ENCODE peak calls at places on chromosomes 12 and 14, in six cellular contexts. V is progenitor cell of endocrine pancreas; X is CD4-positive, alpha-beta T cell; D is nephron progenitor cell; M is CD8-positive, alpha-beta T cell; R is cardiac muscle cell. O is an unnamed sample.

GRCh38 chr12:119630223-119630781 is 36.7 kb downstream of the TMEM233 start:
- DNase-seq in V (no peak), X (no peak), D (no peak), M (no peak), R (no peak), O (no peak)

GRCh38 chr12:54616933-54617535 is 17.7 kb downstream of the LACRT start:
- DNase-seq in V (no peak), X (no peak), D (no peak), M (peak), R (no peak), O (no peak)

GRCh38 chr12:91877022-91877421 is 268.6 kb downstream of the BTG1 start:
- DNase-seq in V (no peak), X (peak), D (no peak), M (peak), R (no peak), O (no peak)

GRCh38 chr14:86935241-86935640 is 1057.7 kb downstream of the GALC start:
- DNase-seq in V (no peak), X (no peak), D (no peak), M (no peak), R (no peak), O (no peak)

GRCh38 chr12:103397536-103397935 is 98.2 kb downstream of the C12orf42 start:
- DNase-seq in V (no peak), X (no peak), D (no peak), M (no peak), R (no peak), O (no peak)

GRCh38 chr12:1927051-1927680 is 8.7 kb upstream of the CACNA2D4 start:
- DNase-seq in V (peak), X (no peak), D (no peak), M (peak), R (no peak), O (no peak)

GRCh38 chr12:122894173-122895121 is 1.5 kb downstream of the VPS37B start:
- DNase-seq in V (no peak), X (no peak), D (no peak), M (no peak), R (no peak), O (no peak)

GRCh38 chr12:2615665-2616387 is 178.9 kb upstream of the FKBP4 start:
- DNase-seq in V (no peak), X (no peak), D (no peak), M (no peak), R (peak), O (no peak)

GRCh38 chr12:107236824-107237467 is 143.6 kb upstream of the CRY1 start:
- DNase-seq in V (no peak), X (no peak), D (no peak), M (no peak), R (no peak), O (no peak)

GRCh38 chr12:76341436-76342030 is 6.7 kb downstream of the BBS10 start:
- DNase-seq in V (no peak), X (no peak), D (no peak), M (no peak), R (no peak), O (no peak)

GRCh38 chr14:54252072-54252730 is 144.6 kb upstream of the CDKN3 start:
- DNase-seq in V (no peak), X (no peak), D (no peak), M (no peak), R (no peak), O (no peak)

GRCh38 chr14:67819563-67820411 is at the start of gene RAD51B:
- DNase-seq in V (peak), X (peak), D (peak), M (peak), R (peak), O (peak)

GRCh38 chr12:88036368-88036965 is 7.3 kb upstream of the C12orf50 start:
- DNase-seq in V (no peak), X (no peak), D (no peak), M (no peak), R (no peak), O (no peak)

GRCh38 chr14:91482278-91483023 is 27.7 kb downstream of the PPP4R3A start:
- DNase-seq in V (no peak), X (no peak), D (no peak), M (no peak), R (no peak), O (no peak)

GRCh38 chr12:52515319-52515646 is 4.9 kb downstream of the KRT5 start:
- DNase-seq in V (no peak), X (no peak), D (no peak), M (no peak), R (no peak), O (no peak)

GRCh38 chr12:6046511-6047180 is 77.8 kb downstream of the VWF start:
- DNase-seq in V (no peak), X (no peak), D (no peak), M (no peak), R (no peak), O (no peak)

GRCh38 chr14:42185718-42186117 is 579.0 kb downstream of the LRFN5 start:
- DNase-seq in V (no peak), X (no peak), D (no peak), M (no peak), R (no peak), O (no peak)

GRCh38 chr12:105352940-105353635 is 22.6 kb downstream of the C12orf75 start:
- DNase-seq in V (no peak), X (no peak), D (no peak), M (no peak), R (no peak), O (no peak)

GRCh38 chr12:53225635-53226424 is 6.2 kb downstream of the RARG start:
- DNase-seq in V (no peak), X (no peak), D (no peak), M (no peak), R (no peak), O (no peak)

GRCh38 chr14:88562532-88562830 is 356 bp upstream of the ZC3H14 start:
- DNase-seq in V (no peak), X (no peak), D (no peak), M (no peak), R (no peak), O (no peak)

GRCh38 chr14:88556581-88556980 is 1.8 kb upstream of the PTPN21 start:
- DNase-seq in V (no peak), X (no peak), D (no peak), M (no peak), R (no peak), O (no peak)

GRCh38 chr14:88562831-88563686 is at the start of gene ZC3H14:
- DNase-seq in V (peak), X (peak), D (peak), M (peak), R (peak), O (peak)

GRCh38 chr14:88563845-88564244 is 1.0 kb downstream of the ZC3H14 start:
- DNase-seq in V (no peak), X (no peak), D (no peak), M (no peak), R (no peak), O (no peak)

GRCh38 chr14:88559852-88560251 is 3.0 kb upstream of the ZC3H14 start:
- DNase-seq in V (no peak), X (no peak), D (no peak), M (no peak), R (no peak), O (no peak)
- TF ChIP-seq CTCF in V (no peak), X (no peak), D (no peak), M (no peak), R (peak), O (no peak)

GRCh38 chr12:18246057-18246456 is 15.3 kb upstream of the PIK3C2G start:
- DNase-seq in V (no peak), X (no peak), D (no peak), M (no peak), R (no peak), O (no peak)
- TF ChIP-seq CTCF in V (peak), X (no peak), D (no peak), M (no peak), R (no peak), O (no peak)

DNA sequence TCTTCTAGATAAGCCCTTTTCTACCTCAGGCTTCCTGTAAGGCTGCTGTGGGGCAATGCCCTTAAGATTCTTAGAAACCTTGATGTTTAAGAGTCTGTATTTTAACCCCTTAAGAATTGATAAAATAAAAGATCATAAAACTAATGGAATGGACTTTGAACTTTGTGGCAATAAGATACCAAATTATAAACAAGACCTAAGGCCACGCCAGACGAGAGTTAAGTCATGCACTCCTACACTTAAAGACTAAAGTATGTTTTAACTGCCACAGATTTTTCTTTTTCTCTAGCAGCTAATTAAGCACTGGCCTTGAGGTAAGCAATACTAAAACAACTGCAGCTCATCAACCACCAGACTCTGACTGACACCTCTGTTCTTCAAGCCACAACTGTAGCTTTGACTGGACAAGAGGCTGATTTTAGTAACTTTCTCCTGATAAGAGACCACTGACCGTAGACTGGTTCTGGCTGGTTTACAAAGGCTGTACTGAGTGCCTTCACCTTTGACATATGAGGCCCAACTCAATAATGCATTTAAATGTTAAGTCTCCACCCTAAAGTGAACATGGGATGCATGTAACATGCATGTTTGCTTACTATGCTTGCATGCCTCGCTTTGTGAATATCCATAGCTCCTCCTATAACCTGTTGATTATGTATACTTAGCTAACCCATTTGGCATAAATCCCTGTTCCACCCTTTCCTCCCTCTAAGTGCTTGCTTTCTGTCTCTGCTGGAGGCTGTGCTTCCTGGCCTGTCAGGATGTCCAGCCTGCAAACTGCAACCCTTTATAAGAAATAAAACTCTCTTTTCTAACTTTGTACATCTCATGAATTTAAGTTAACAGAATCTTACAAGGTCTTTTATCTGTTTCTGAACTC is 71.9 kb downstream of the KLHL28 start:
- DNase-seq in V (no peak), X (no peak), D (no peak), M (no peak), R (peak), O (no peak)
- TF ChIP-seq CTCF in V (no peak), X (no peak), D (no peak), M (no peak), R (no peak), O (no peak)

GRCh38 chr14:106681161-106681955 is 1155.0 kb downstream of the TMEM121 start:
- DNase-seq in V (no peak), X (no peak), D (no peak), M (no peak), R (no peak), O (no peak)
- TF ChIP-seq CTCF in V (no peak), X (no peak), D (no peak), M (peak), R (no peak), O (no peak)

GRCh38 chr12:128675576-128675975 is 148.2 kb downstream of the SLC15A4 start:
- DNase-seq in V (no peak), X (no peak), D (no peak), M (no peak), R (no peak), O (no peak)

GRCh38 chr12:128672428-128672827 is 151.3 kb downstream of the SLC15A4 start:
- DNase-seq in V (no peak), X (no peak), D (no peak), M (no peak), R (no peak), O (no peak)

GRCh38 chr12:128671528-128672042 is 152.2 kb downstream of the SLC15A4 start:
- DNase-seq in V (no peak), X (no peak), D (no peak), M (no peak), R (no peak), O (no peak)
- TF ChIP-seq CTCF in V (no peak), X (no peak), D (peak), M (no peak), R (no peak), O (no peak)

GRCh38 chr12:124040286-124040685 is 67.3 kb downstream of the ZNF664 start:
- DNase-seq in V (no peak), X (no peak), D (no peak), M (no peak), R (no peak), O (no peak)
- TF ChIP-seq CTCF in V (no peak), X (no peak), D (no peak), M (no peak), R (no peak), O (no peak)

GRCh38 chr14:24426912-24427536 is 2.4 kb downstream of the CBLN3 start:
- DNase-seq in V (no peak), X (no peak), D (no peak), M (no peak), R (no peak), O (no peak)
- TF ChIP-seq CTCF in V (no peak), X (no peak), D (no peak), M (no peak), R (no peak), O (no peak)

GRCh38 chr12:44873898-44874297 is 2.2 kb downstream of the NELL2 start:
- DNase-seq in V (no peak), X (no peak), D (no peak), M (no peak), R (peak), O (no peak)
- TF ChIP-seq CTCF in V (peak), X (peak), D (peak), M (peak), R (no peak), O (no peak)

DNA sequence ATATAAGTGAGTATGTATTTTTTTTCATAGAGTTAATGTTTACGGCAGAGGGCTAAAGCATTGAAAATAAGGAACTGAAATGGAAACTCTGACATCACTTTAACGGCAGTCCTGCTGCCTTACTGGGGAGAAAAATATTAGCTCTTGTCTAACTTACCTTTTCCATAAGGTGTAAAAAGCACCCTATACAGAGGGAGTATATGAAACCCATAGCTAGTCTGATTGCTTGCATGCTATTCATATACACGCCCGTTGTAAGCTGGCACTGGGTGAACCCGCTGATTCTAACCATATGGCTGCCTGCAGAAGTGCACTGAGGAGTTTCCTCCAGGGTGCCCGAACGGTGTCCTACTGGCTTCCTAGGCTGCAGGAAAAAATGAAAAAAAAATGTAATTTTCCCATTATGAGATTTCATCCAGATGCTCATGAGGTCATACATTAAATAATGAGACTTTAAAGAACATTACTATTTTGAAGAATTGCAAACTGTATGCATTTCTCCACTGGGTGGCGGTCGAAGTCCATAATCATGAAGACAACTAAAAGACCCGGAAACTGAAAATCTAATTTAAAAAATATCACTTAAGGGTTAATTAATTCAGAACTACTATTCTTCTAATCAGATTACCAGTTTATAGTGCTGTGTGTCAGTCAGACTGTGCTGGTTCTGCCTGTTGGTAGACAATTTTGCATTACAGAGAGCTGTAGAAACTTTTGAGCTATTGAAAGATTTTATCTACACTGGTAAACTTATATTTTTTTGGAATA is 144.7 kb downstream of the ALX1 start:
- DNase-seq in V (peak), X (no peak), D (peak), M (no peak), R (peak), O (peak)
- TF ChIP-seq CTCF in V (peak), X (no peak), D (peak), M (no peak), R (peak), O (peak)

GRCh38 chr12:41680155-41680554 is 464.5 kb downstream of the GXYLT1 start:
- DNase-seq in V (no peak), X (no peak), D (no peak), M (no peak), R (no peak), O (no peak)

GRCh38 chr12:41683513-41683912 is 461.2 kb downstream of the GXYLT1 start:
- DNase-seq in V (no peak), X (no peak), D (no peak), M (no peak), R (no peak), O (no peak)

GRCh38 chr12:41683023-41683422 is 461.7 kb downstream of the GXYLT1 start:
- DNase-seq in V (no peak), X (no peak), D (no peak), M (no peak), R (no peak), O (no peak)

GRCh38 chr12:41681898-41682297 is 462.8 kb downstream of the GXYLT1 start:
- DNase-seq in V (no peak), X (no peak), D (no peak), M (no peak), R (no peak), O (no peak)

GRCh38 chr12:41684997-41685396 is 459.7 kb downstream of the GXYLT1 start:
- DNase-seq in V (no peak), X (no peak), D (no peak), M (no peak), R (no peak), O (no peak)
- TF ChIP-seq CTCF in V (no peak), X (no peak), D (no peak), M (no peak), R (no peak), O (no peak)

O was measured in endothelial cell.